ENCODE peak calls at places on chromosomes 2 and 18, in six cellular contexts. Z is brain microvascular endothelial cell, B is omental fat pad, Y is lung, D is AG09319, H is mammary epithelial cell. A is an unnamed sample.

GRCh38 chr2:98634406-98635092 is 26.2 kb downstream of the UNC50 start:
- DNase-seq in Z (peak; percentile 2), B (no peak), Y (no peak), D (no peak), H (peak; percentile 1), A (no peak)

GRCh38 chr2:176110975-176111663 is 4.0 kb downstream of the HOXD11 start:
- DNase-seq in Z (no peak), B (no peak), Y (no peak), D (no peak), H (no peak), A (no peak)

GRCh38 chr18:79413025-79413424 is 17.3 kb downstream of the NFATC1 start:
- DNase-seq in Z (no peak), B (no peak), Y (no peak), D (no peak), H (no peak), A (no peak)

GRCh38 chr2:49770919-49771318 is 616.6 kb upstream of the FSHR start:
- DNase-seq in Z (no peak), B (no peak), Y (no peak), D (no peak), H (peak; percentile 31), A (no peak)

GRCh38 chr2:232385660-232386489 is 7.3 kb downstream of the ALPP start:
- DNase-seq in Z (peak; percentile 99), B (no peak), Y (peak; percentile 59), D (peak; percentile 18), H (peak; percentile 59), A (no peak)

GRCh38 chr18:79754831-79755351 is 42.8 kb upstream of the KCNG2 start:
- DNase-seq in Z (no peak), B (no peak), Y (no peak), D (no peak), H (no peak), A (no peak)

GRCh38 chr2:146123714-146124113 is 1603.8 kb upstream of the ZEB2 start:
- DNase-seq in Z (peak; percentile 25), B (no peak), Y (no peak), D (no peak), H (no peak), A (no peak)

GRCh38 chr2:46394649-46395510 is 84.5 kb upstream of the TMEM247 start:
- DNase-seq in Z (no peak), B (no peak), Y (no peak), D (no peak), H (peak; percentile 50), A (no peak)

GRCh38 chr2:238114851-238115660 is 14.9 kb downstream of the ESPNL start:
- DNase-seq in Z (no peak), B (no peak), Y (no peak), D (no peak), H (no peak), A (no peak)

GRCh38 chr2:105428387-105429018 is 29.7 kb upstream of the FHL2 start:
- DNase-seq in Z (no peak), B (no peak), Y (no peak), D (no peak), H (peak; percentile 21), A (peak; percentile 68)
- TF ChIP-seq CTCF in Z (no peak), B (no peak), Y (no peak), D (no peak), H (no peak), A (no peak)

DNA sequence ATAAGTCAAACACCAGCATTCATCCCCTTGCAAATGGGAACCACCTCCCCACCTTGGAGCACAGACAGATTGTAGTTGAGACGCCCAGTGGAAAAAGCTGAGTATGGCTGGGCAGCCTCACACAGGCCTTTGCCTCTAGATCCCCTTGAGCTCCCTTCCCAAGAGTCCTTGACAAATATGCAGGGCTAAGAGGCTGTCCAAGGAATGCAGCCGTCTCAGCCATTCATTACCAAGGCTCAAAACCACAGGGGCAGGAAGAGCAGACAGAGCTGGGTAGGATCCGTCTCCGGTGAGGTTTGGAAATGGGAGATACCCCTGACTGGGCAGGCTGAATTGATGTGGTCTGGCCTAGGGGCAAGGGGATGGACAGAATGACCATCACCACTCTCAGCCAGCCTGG is 557.1 kb downstream of the TNS1 start:
- DNase-seq in Z (no peak), B (no peak), Y (no peak), D (no peak), H (no peak), A (peak; percentile 30)
- TF ChIP-seq CTCF in Z (no peak), B (no peak), Y (no peak), D (no peak), H (no peak), A (no peak)

GRCh38 chr2:116918574-116918973 is 895.9 kb upstream of the DDX18 start:
- DNase-seq in Z (no peak), B (no peak), Y (no peak), D (no peak), H (no peak), A (no peak)
- TF ChIP-seq CTCF in Z (no peak), B (no peak), Y (no peak), D (no peak), H (no peak), A (no peak)

GRCh38 chr2:74532222-74532621 is 2.5 kb downstream of the HTRA2 start:
- DNase-seq in Z (no peak), B (no peak), Y (no peak), D (no peak), H (peak; percentile 30), A (no peak)
- TF ChIP-seq CTCF in Z (no peak), B (no peak), Y (peak; percentile 6), D (peak; percentile 29), H (peak; percentile 47), A (peak; percentile 49)

GRCh38 chr2:73292906-73293533 is 328 bp downstream of the EGR4 start:
- DNase-seq in Z (no peak), B (no peak), Y (no peak), D (no peak), H (no peak), A (no peak)
- TF ChIP-seq CTCF in Z (no peak), B (no peak), Y (no peak), D (no peak), H (no peak), A (no peak)